ENCODE peak calls at places on chromosomes 12 and 14, in seven cellular contexts. K is mammary epithelial cell, U is kidney, F is psoas muscle, P is lower lobe of right lung, Z is PC-3, B is pancreas. C is an unnamed sample.

GRCh38 chr14:77124345-77125274 is 17.0 kb downstream of the ZDHHC22 start:
- DNase-seq in Z (peak), B (peak), U (peak), F (peak), K (peak), P (peak), C (peak)

GRCh38 chr12:76008438-76008837 is 23.1 kb downstream of the PHLDA1 start:
- DNase-seq in Z (no peak), P (no peak), B (no peak), F (no peak), K (no peak), U (no peak), C (no peak)

GRCh38 chr12:42854826-42855225 is 265.3 kb upstream of the PRICKLE1 start:
- DNase-seq in Z (no peak), F (no peak), K (no peak), U (no peak), P (no peak), B (no peak), C (no peak)

GRCh38 chr12:93434305-93434704 is 7.4 kb downstream of the UBE2N start:
- DNase-seq in Z (no peak), F (no peak), B (no peak), U (no peak), P (no peak), K (no peak), C (no peak)

GRCh38 chr12:122980192-122981035 is at the start of gene ARL6IP4:
- DNase-seq in B (peak), P (peak), K (peak), U (peak), F (peak), Z (peak), C (peak)

GRCh38 chr14:89185919-89186849 is 230.8 kb downstream of the FOXN3 start:
- DNase-seq in Z (peak), P (no peak), F (peak), B (no peak), U (no peak), K (peak), C (peak)

GRCh38 chr14:22391908-22392307 is 197.1 kb downstream of the DAD1 start:
- DNase-seq in B (peak), P (peak), U (no peak), Z (peak), F (no peak), K (peak), C (peak)

GRCh38 chr12:10211975-10212622 is 578 bp upstream of the GABARAPL1 start:
- DNase-seq in K (peak), Z (peak), B (peak), F (peak), P (peak), U (peak), C (peak)

DNA sequence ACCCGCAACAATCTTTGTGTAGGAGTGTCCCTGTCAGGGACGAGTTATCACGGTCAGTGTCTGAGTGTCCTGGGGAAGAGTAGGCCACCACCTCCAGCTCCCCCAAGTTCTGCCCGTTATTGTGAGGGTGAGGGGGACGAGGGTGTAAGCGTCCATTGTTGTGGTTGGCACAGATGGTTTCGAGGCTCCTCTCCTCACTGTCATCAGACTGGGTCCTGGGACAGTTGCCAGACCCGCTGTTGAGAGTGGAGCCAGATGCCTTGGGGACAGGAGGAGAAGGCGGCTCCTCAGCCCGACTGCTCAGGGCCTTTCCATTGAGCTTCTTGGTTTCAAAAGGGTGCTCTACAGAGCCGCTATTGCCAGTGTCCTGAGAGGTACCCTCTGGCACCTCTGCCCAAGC is 74.9 kb upstream of the ACTN1 start:
- DNase-seq in Z (no peak), U (no peak), B (no peak), K (no peak), F (no peak), P (no peak), C (no peak)
- H3K27ac ChIP-seq in Z (no peak), U (no peak), B (no peak), K (no peak), F (no peak), P (no peak), C (no peak)

DNA sequence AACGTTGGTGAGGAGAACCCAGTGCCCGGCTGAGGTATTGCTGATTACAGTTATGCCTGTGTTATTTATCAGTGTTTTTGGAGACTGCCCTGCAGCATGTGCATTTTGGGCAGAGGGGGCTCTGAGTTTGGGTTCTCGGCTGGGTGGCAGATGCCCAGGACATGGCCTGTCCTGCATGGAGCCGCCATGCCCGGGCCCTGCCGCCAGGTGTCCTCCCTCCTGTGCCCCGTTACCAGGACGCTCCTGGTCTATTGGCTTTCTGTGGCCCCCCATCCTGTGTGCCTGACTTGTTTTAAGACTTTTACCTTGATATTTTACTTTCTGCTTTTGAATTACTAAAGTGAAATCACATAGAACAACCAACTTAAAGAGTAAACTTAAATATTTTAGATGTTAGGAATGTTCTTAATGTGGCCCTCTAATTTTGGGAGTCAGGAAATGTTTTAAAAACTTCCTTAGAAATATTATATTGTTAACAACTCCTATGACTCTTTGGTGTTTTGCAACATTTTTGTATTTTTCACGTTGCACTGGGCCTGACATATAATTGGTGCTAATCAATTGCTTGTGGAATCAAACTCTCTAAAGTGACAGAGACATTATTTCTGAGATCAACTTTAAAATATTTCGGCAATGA is 51.8 kb downstream of the PRIMA1 start:
- DNase-seq in P (no peak), K (no peak), F (peak), Z (peak), U (peak), B (no peak), C (peak)
- TF ChIP-seq CTCF in P (peak), K (no peak), F (no peak), Z (peak), U (no peak), B (no peak), C (no peak)

GRCh38 chr14:70600382-70601157 is at the start of gene MED6:
- DNase-seq in Z (peak), F (peak), B (peak), K (peak), P (peak), U (peak), C (peak)
- H3K27ac ChIP-seq in Z (peak), F (peak), B (no peak), K (peak), P (peak), U (no peak), C (peak)

GRCh38 chr12:106138646-106139421 is at the start of gene NUAK1:
- DNase-seq in Z (peak), K (peak), P (peak), F (peak), U (peak), B (peak), C (peak)
- TF ChIP-seq CTCF in Z (no peak), K (no peak), P (no peak), F (peak), U (no peak), B (no peak), C (no peak)

C was measured in cardiac muscle cell.